ENCODE peak calls at places on chromosome 18, in five cellular contexts. One of them, this sample, is unnamed.
A peak's percentile ranks its signal among the peaks of the same experiment; 100 is the strongest.

GRCh38 chr18:63962137-63962536 is 7.7 kb upstream of the SERPINB8 start:
- DNase-seq in CD8-positive, alpha-beta T cell: no peak
- DNase-seq in AG04449: no peak
- DNase-seq in dorsolateral prefrontal cortex: no peak
- DNase-seq in mucosa of descending colon: no peak
- DNase-seq in this sample: no peak

GRCh38 chr18:26909599-26910290 is 44.2 kb upstream of the AQP4 start:
- DNase-seq in CD8-positive, alpha-beta T cell: no peak
- DNase-seq in AG04449: no peak
- DNase-seq in dorsolateral prefrontal cortex: no peak
- DNase-seq in mucosa of descending colon: no peak
- DNase-seq in this sample: no peak

GRCh38 chr18:62586148-62586774 is 63.4 kb downstream of the ZCCHC2 start:
- DNase-seq in CD8-positive, alpha-beta T cell: peak; percentile 12
- DNase-seq in AG04449: no peak
- DNase-seq in dorsolateral prefrontal cortex: peak; percentile 88
- DNase-seq in mucosa of descending colon: peak; percentile 70
- DNase-seq in this sample: peak; percentile 36

GRCh38 chr18:77080283-77080682 is 52.3 kb downstream of the MBP start:
- DNase-seq in CD8-positive, alpha-beta T cell: no peak
- DNase-seq in AG04449: no peak
- DNase-seq in dorsolateral prefrontal cortex: no peak
- DNase-seq in mucosa of descending colon: no peak
- DNase-seq in this sample: no peak

GRCh38 chr18:8609711-8610441 is 639 bp downstream of the RAB12 start:
- DNase-seq in CD8-positive, alpha-beta T cell: no peak
- DNase-seq in AG04449: no peak
- DNase-seq in dorsolateral prefrontal cortex: peak; percentile 47
- DNase-seq in mucosa of descending colon: peak; percentile 53
- DNase-seq in this sample: no peak

GRCh38 chr18:10424576-10425314 is 29.7 kb upstream of the APCDD1 start:
- DNase-seq in CD8-positive, alpha-beta T cell: no peak
- DNase-seq in AG04449: no peak
- DNase-seq in dorsolateral prefrontal cortex: no peak
- DNase-seq in mucosa of descending colon: no peak
- DNase-seq in this sample: no peak

GRCh38 chr18:63237911-63238710 is 81.5 kb downstream of the BCL2 start:
- DNase-seq in CD8-positive, alpha-beta T cell: no peak
- DNase-seq in AG04449: peak; percentile 52
- DNase-seq in dorsolateral prefrontal cortex: no peak
- DNase-seq in mucosa of descending colon: no peak
- DNase-seq in this sample: no peak

GRCh38 chr18:57859314-57859713 is 56.2 kb upstream of the ATP8B1 start:
- DNase-seq in CD8-positive, alpha-beta T cell: no peak
- DNase-seq in AG04449: no peak
- DNase-seq in dorsolateral prefrontal cortex: no peak
- DNase-seq in mucosa of descending colon: no peak
- DNase-seq in this sample: no peak

GRCh38 chr18:23356915-23357421 is 96.1 kb upstream of the RIOK3 start:
- DNase-seq in CD8-positive, alpha-beta T cell: no peak
- DNase-seq in AG04449: peak; percentile 79
- DNase-seq in dorsolateral prefrontal cortex: no peak
- DNase-seq in mucosa of descending colon: no peak
- DNase-seq in this sample: no peak

GRCh38 chr18:13465126-13465446 is 246.5 kb downstream of the LDLRAD4 start:
- DNase-seq in CD8-positive, alpha-beta T cell: no peak
- DNase-seq in AG04449: no peak
- DNase-seq in dorsolateral prefrontal cortex: no peak
- DNase-seq in mucosa of descending colon: no peak
- DNase-seq in this sample: no peak
- H3K4me3 ChIP-seq in CD8-positive, alpha-beta T cell: peak overlapping the region; percentile 73
- H3K4me3 ChIP-seq in AG04449: no peak overlapping the region
- H3K4me3 ChIP-seq in dorsolateral prefrontal cortex: no peak overlapping the region
- H3K4me3 ChIP-seq in mucosa of descending colon: no peak overlapping the region
- H3K4me3 ChIP-seq in this sample: peak overlapping the region; percentile 57

DNA sequence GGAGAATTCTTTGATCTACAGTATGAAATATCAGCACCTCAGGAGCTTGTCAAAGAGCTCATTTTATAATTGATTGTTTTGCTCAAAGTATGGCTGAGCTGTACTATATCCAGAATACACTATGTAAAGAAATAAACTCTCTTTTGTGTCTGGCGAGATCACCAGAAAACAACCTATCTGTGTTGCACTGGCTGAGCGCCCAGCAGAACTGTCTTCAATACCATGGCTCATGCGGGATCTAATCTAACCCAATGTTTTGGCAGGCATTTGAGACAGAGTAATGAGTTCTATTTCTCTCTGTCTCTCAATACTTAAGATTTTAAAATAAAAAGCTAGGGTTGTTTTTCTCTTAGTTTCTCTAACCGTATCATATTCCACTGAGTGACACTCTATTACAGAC is 192.4 kb downstream of the L3MBTL4 start:
- DNase-seq in CD8-positive, alpha-beta T cell: no peak
- DNase-seq in AG04449: no peak
- DNase-seq in dorsolateral prefrontal cortex: no peak
- DNase-seq in mucosa of descending colon: no peak
- DNase-seq in this sample: no peak
- TF ChIP-seq CTCF in CD8-positive, alpha-beta T cell: no peak
- TF ChIP-seq CTCF in AG04449: no peak
- TF ChIP-seq CTCF in dorsolateral prefrontal cortex: no peak
- TF ChIP-seq CTCF in mucosa of descending colon: no peak
- TF ChIP-seq CTCF in this sample: no peak

DNA sequence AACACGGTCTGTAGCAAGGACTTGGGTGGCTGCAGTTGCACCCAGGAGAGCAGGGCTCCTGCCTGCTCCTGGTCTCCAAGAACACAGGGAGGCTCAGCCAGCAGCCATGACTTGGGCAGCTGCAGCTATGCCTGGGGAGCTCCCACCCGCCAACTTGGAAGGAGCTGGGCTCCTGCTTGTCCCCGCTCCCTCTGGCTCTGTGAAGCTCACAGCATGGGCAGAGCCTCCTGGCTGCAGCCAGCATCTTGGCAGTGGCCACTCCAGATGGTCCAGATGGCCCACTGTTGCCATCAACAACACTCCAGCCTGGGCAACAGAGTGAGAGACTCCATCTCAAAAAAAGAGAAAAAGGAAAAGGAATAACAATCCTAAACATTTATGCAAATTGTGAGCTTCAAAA is 5.2 kb downstream of the ZSCAN30 start:
- DNase-seq in CD8-positive, alpha-beta T cell: no peak
- DNase-seq in AG04449: no peak
- DNase-seq in dorsolateral prefrontal cortex: no peak
- DNase-seq in mucosa of descending colon: no peak
- DNase-seq in this sample: no peak
- H3K4me3 ChIP-seq in CD8-positive, alpha-beta T cell: no peak overlapping the region
- H3K4me3 ChIP-seq in AG04449: no peak overlapping the region
- H3K4me3 ChIP-seq in dorsolateral prefrontal cortex: no peak overlapping the region
- H3K4me3 ChIP-seq in mucosa of descending colon: no peak overlapping the region
- H3K4me3 ChIP-seq in this sample: no peak overlapping the region

DNA sequence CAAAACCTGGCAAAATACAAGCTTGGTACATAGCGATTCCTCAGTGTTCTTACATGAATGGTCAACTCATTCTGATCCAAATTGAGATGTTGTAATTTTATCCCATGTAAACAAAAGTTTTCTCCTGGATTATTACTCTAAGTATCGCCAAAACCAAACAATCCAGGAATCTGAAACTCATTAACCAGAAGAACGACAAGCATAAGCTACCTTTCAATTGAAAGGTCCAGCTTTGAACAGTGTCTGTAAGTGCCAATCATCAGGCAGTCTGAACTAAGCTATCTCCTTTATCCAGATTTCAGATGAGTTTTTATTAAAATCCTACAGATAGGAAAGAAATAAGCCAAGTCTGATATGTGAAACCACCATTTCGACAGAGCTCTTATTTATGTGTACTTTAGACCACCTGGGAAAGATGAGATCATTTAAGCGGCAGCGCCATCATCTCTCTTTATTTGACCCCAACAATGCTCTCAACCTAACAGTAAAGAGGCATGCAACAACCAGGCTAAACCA is 2.3 kb downstream of the MEX3C start:
- DNase-seq in CD8-positive, alpha-beta T cell: no peak
- DNase-seq in AG04449: no peak
- DNase-seq in dorsolateral prefrontal cortex: no peak
- DNase-seq in mucosa of descending colon: no peak
- DNase-seq in this sample: no peak
- TF ChIP-seq CTCF in CD8-positive, alpha-beta T cell: no peak
- TF ChIP-seq CTCF in AG04449: no peak
- TF ChIP-seq CTCF in dorsolateral prefrontal cortex: no peak
- TF ChIP-seq CTCF in mucosa of descending colon: no peak
- TF ChIP-seq CTCF in this sample: no peak

GRCh38 chr18:47932170-47932569 is 1.7 kb upstream of the SMAD2 start:
- DNase-seq in CD8-positive, alpha-beta T cell: no peak
- DNase-seq in AG04449: no peak
- DNase-seq in dorsolateral prefrontal cortex: no peak
- DNase-seq in mucosa of descending colon: no peak
- DNase-seq in this sample: no peak

GRCh38 chr18:47930844-47931706 is 616 bp upstream of the SMAD2 start:
- DNase-seq in CD8-positive, alpha-beta T cell: peak; percentile 93
- DNase-seq in AG04449: peak; percentile 45
- DNase-seq in dorsolateral prefrontal cortex: peak; percentile 99
- DNase-seq in mucosa of descending colon: peak; percentile 97
- DNase-seq in this sample: peak; percentile 84

GRCh38 chr18:47930086-47930843 is at the start of gene SMAD2:
- DNase-seq in CD8-positive, alpha-beta T cell: peak; percentile 68
- DNase-seq in AG04449: no peak
- DNase-seq in dorsolateral prefrontal cortex: peak; percentile 81
- DNase-seq in mucosa of descending colon: peak; percentile 91
- DNase-seq in this sample: peak; percentile 42

GRCh38 chr18:47931707-47932103 is 1.2 kb upstream of the SMAD2 start:
- DNase-seq in CD8-positive, alpha-beta T cell: peak; percentile 19
- DNase-seq in AG04449: no peak
- DNase-seq in dorsolateral prefrontal cortex: no peak
- DNase-seq in mucosa of descending colon: peak; percentile 52
- DNase-seq in this sample: peak; percentile 29

DNA sequence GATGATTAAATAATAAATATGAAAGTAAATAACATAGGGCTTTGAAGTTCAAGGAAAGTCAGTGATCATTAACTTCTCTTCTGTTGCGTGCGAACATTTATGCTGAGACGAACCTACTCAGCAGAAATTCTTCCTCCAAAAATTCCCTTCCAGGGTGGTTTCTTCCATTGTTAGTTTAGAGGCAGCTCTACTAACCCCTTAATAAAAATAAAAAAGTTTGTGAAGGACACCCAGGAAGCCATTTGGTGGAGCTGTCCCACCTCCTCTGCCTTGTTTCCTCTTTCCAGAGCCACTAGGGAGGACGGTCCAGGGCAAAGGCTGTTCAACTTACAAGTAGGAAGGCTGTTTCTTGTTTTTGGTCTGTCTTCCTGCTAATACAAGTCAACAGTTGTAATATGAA is 2.1 kb upstream of the SMAD2 start:
- DNase-seq in CD8-positive, alpha-beta T cell: no peak
- DNase-seq in AG04449: no peak
- DNase-seq in dorsolateral prefrontal cortex: no peak
- DNase-seq in mucosa of descending colon: no peak
- DNase-seq in this sample: no peak
- H3K4me3 ChIP-seq in CD8-positive, alpha-beta T cell: no peak overlapping the region
- H3K4me3 ChIP-seq in AG04449: no peak overlapping the region
- H3K4me3 ChIP-seq in dorsolateral prefrontal cortex: no peak overlapping the region
- H3K4me3 ChIP-seq in mucosa of descending colon: no peak overlapping the region
- H3K4me3 ChIP-seq in this sample: no peak overlapping the region

DNA sequence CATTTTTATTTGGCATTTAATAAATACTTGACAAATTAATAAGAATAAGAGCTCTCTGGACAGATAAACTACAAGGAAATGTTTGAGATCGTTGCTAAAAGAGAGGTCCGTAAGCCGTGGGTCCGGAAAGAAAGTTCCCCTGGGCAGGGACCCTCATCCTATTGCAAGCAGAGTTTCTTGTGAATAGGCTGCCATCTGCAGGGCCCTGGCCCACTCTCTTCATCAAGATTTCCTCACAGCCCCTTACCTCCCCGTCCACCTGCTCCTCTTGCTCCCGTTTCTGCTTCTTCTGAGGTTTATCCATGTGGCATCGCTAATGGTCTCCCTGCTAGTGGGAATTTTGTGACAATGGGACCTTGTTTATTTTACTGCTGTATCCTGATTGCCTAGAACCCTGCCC is 30.1 kb upstream of the MC5R start:
- DNase-seq in CD8-positive, alpha-beta T cell: no peak
- DNase-seq in AG04449: no peak
- DNase-seq in dorsolateral prefrontal cortex: no peak
- DNase-seq in mucosa of descending colon: no peak
- DNase-seq in this sample: no peak
- TF ChIP-seq CTCF in CD8-positive, alpha-beta T cell: no peak
- TF ChIP-seq CTCF in AG04449: no peak
- TF ChIP-seq CTCF in dorsolateral prefrontal cortex: no peak
- TF ChIP-seq CTCF in mucosa of descending colon: no peak
- TF ChIP-seq CTCF in this sample: no peak

DNA sequence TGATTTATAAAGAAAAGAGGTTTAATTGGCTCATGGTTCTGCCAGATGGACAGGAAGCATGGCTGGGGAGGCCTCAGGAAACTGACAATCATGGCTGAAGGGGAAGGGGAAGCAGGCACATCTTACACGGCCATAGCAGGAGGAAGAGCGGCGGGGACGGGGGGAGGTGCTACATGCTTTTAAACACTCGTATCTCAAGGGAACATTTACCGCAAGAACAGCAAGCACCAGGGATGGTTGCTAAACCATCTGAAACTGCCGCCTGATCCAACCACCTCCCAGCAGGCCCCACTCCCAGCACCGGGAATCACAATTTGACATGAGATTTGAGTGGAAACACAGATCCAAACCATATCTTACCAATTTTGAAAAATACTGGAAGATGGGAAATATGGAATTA is 362.8 kb downstream of the FBXO15 start:
- DNase-seq in CD8-positive, alpha-beta T cell: no peak
- DNase-seq in AG04449: no peak
- DNase-seq in dorsolateral prefrontal cortex: no peak
- DNase-seq in mucosa of descending colon: no peak
- DNase-seq in this sample: no peak
- H3K4me3 ChIP-seq in CD8-positive, alpha-beta T cell: no peak overlapping the region
- H3K4me3 ChIP-seq in AG04449: no peak overlapping the region
- H3K4me3 ChIP-seq in dorsolateral prefrontal cortex: no peak overlapping the region
- H3K4me3 ChIP-seq in mucosa of descending colon: no peak overlapping the region
- H3K4me3 ChIP-seq in this sample: no peak overlapping the region

DNA sequence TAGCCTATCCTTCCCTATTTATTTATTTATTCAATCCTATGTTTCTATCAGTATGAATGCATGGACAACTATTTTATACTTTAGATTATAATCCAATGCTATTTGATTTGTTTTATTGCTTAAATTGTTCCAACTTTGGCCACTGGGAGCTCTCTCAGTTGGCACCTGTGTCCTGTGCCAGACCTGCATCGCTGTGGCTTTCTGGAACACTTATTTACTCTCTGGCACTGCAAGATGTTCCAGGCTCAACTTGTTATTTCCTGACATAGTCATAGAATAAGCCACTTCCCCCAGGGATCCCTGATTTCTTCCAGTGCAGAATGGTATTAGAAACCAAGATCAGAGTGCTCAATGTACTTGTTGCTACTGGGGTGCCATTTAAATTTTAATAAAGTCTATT is 5.8 kb downstream of the MC2R start:
- DNase-seq in CD8-positive, alpha-beta T cell: no peak
- DNase-seq in AG04449: no peak
- DNase-seq in dorsolateral prefrontal cortex: no peak
- DNase-seq in mucosa of descending colon: no peak
- DNase-seq in this sample: no peak
- TF ChIP-seq CTCF in CD8-positive, alpha-beta T cell: no peak
- TF ChIP-seq CTCF in AG04449: no peak
- TF ChIP-seq CTCF in dorsolateral prefrontal cortex: no peak
- TF ChIP-seq CTCF in mucosa of descending colon: no peak
- TF ChIP-seq CTCF in this sample: no peak

GRCh38 chr18:79405019-79405780 is 9.5 kb downstream of the NFATC1 start:
- DNase-seq in CD8-positive, alpha-beta T cell: no peak
- DNase-seq in AG04449: no peak
- DNase-seq in dorsolateral prefrontal cortex: peak; percentile 21
- DNase-seq in mucosa of descending colon: peak; percentile 28
- DNase-seq in this sample: no peak
- H3K4me3 ChIP-seq in CD8-positive, alpha-beta T cell: peak overlapping the region; percentile 29
- H3K4me3 ChIP-seq in AG04449: no peak overlapping the region
- H3K4me3 ChIP-seq in dorsolateral prefrontal cortex: no peak overlapping the region
- H3K4me3 ChIP-seq in mucosa of descending colon: no peak overlapping the region
- H3K4me3 ChIP-seq in this sample: no peak overlapping the region